ENCODE peak calls at places on chromosome 20, in four cellular contexts. T, J, P and I are unnamed samples.

GRCh38 chr20:17969276-17969883 is 562 bp downstream of the MGME1 start:
- DNase-seq in P (no peak), T (no peak), J (no peak), I (peak; percentile 57)

GRCh38 chr20:10476319-10476724 is 41.2 kb downstream of the SLX4IP start:
- DNase-seq in J (no peak), T (no peak), P (no peak), I (peak; percentile 18)

GRCh38 chr20:7248392-7248992 is 481.0 kb downstream of the BMP2 start:
- DNase-seq in J (no peak), T (no peak), P (no peak), I (no peak)

GRCh38 chr20:41142241-41142640 is 4.9 kb downstream of the PLCG1 start:
- DNase-seq in P (no peak), J (no peak), T (no peak), I (no peak)

GRCh38 chr20:34083137-34083536 is 28.9 kb downstream of the EIF2S2 start:
- DNase-seq in J (peak; percentile 81), T (peak; percentile 91), P (peak; percentile 85), I (peak; percentile 92)

GRCh38 chr20:44064501-44065400 is 122.2 kb downstream of the JPH2 start:
- DNase-seq in P (no peak), J (no peak), T (peak; percentile 20), I (no peak)

GRCh38 chr20:61086031-61086430 is 166.0 kb upstream of the CDH4 start:
- DNase-seq in P (no peak), J (no peak), T (no peak), I (no peak)

GRCh38 chr20:32485126-32485769 is 99.9 kb downstream of the NOL4L start:
- DNase-seq in P (no peak), T (peak; percentile 79), J (peak; percentile 77), I (peak; percentile 69)

GRCh38 chr20:59810376-59811187 is 122.9 kb downstream of the SYCP2 start:
- DNase-seq in J (no peak), P (no peak), T (no peak), I (no peak)

GRCh38 chr20:59120919-59121318 is 42.7 kb upstream of the ZNF831 start:
- DNase-seq in P (no peak), J (no peak), T (no peak), I (no peak)

GRCh38 chr20:14861028-14861699 is 523.8 kb upstream of the FLRT3 start:
- DNase-seq in P (no peak), T (no peak), J (no peak), I (no peak)

GRCh38 chr20:4074877-4075455 is 59.6 kb upstream of the RNF24 start:
- DNase-seq in T (no peak), P (no peak), J (no peak), I (no peak)

GRCh38 chr20:41454250-41454649 is 87.6 kb upstream of the EMILIN3 start:
- DNase-seq in P (no peak), J (no peak), T (no peak), I (no peak)

GRCh38 chr20:59006167-59006863 is 739 bp downstream of the CTSZ start:
- DNase-seq in J (no peak), P (no peak), T (no peak), I (no peak)

GRCh38 chr20:49187330-49188100 is 619 bp downstream of the STAU1 start:
- DNase-seq in T (no peak), J (no peak), P (peak; percentile 61), I (no peak)

GRCh38 chr20:3654326-3655031 is 8.7 kb downstream of the GFRA4 start:
- DNase-seq in T (no peak), P (no peak), J (no peak), I (no peak)

GRCh38 chr20:31833130-31833930 is 12.1 kb downstream of the FOXS1 start:
- DNase-seq in P (peak; percentile 82), T (peak; percentile 86), J (peak; percentile 65), I (peak; percentile 29)

GRCh38 chr20:59603727-59604608 is at the start of gene PHACTR3:
- DNase-seq in J (no peak), T (no peak), P (no peak), I (no peak)

GRCh38 chr20:34516874-34517542 is 786 bp downstream of the DYNLRB1 start:
- DNase-seq in P (no peak), T (no peak), J (no peak), I (peak; percentile 17)

GRCh38 chr20:8809107-8809953 is 259.6 kb upstream of the PLCB4 start:
- DNase-seq in J (no peak), T (no peak), P (no peak), I (no peak)

GRCh38 chr20:18057994-18058349 is 256 bp upstream of the OVOL2 start:
- DNase-seq in T (no peak), J (no peak), P (no peak), I (no peak)

GRCh38 chr20:31674895-31675827 is 37.4 kb downstream of the COX4I2 start:
- DNase-seq in P (peak; percentile 79), T (peak; percentile 76), J (peak; percentile 66), I (peak; percentile 82)

GRCh38 chr20:41058007-41058673 is 29.5 kb downstream of the TOP1 start:
- DNase-seq in P (no peak), T (no peak), J (no peak), I (peak; percentile 85)

GRCh38 chr20:10667077-10667401 is 6.8 kb downstream of the JAG1 start:
- DNase-seq in T (peak; percentile 82), P (peak; percentile 75), J (no peak), I (peak; percentile 57)

GRCh38 chr20:12394786-12395185 is 477.1 kb downstream of the BTBD3 start:
- DNase-seq in J (no peak), P (no peak), T (no peak), I (peak; percentile 15)

GRCh38 chr20:61678437-61678836 is 387.2 kb downstream of the TAF4 start:
- DNase-seq in T (no peak), P (no peak), J (peak; percentile 4), I (no peak)

GRCh38 chr20:3763691-3764601 is 3.6 kb downstream of the ADISSP start:
- DNase-seq in J (no peak), T (no peak), P (peak; percentile 63), I (no peak)

GRCh38 chr20:60486345-60486744 is 528.1 kb downstream of the CDH26 start:
- DNase-seq in T (no peak), P (no peak), J (no peak), I (no peak)

GRCh38 chr20:18632196-18632789 is 44.4 kb downstream of the DTD1 start:
- DNase-seq in P (peak; percentile 70), J (peak; percentile 44), T (peak; percentile 82), I (peak; percentile 31)

GRCh38 chr20:52035977-52036376 is 155.6 kb downstream of the ZFP64 start:
- DNase-seq in T (no peak), J (peak; percentile 17), P (no peak), I (peak; percentile 25)

GRCh38 chr20:49320460-49320859 is 42.6 kb upstream of the ZNFX1 start:
- DNase-seq in P (no peak), T (no peak), J (no peak), I (peak; percentile 34)

GRCh38 chr20:32017711-32018251 is 7.5 kb downstream of the CCM2L start:
- DNase-seq in T (no peak), P (no peak), J (no peak), I (peak; percentile 39)

DNA sequence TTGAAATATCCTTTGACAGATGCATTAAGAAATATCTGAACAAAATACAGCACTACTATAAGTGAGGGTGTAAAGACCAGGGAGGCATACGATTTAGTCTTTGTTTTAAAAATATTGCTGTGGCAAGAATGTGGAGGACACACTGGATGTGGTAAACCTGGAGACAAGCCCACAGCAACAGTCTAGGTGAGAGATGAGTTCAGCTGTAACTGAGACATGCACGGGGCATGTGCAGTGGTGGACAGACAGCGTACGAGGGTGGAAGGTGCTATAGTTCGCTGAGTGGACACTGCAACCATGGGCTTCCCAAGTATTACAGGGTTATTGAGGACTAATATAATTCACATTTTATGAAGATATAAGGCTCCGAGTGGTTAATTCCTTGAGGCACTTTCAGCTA is 1.8 kb downstream of the NANP start:
- DNase-seq in T (no peak), P (no peak), J (no peak), I (no peak)
- H3K4me3 ChIP-seq in T (peak overlapping the region; percentile 82), P (no peak overlapping the region), J (peak overlapping the region; percentile 89), I (no peak overlapping the region)

GRCh38 chr20:47710665-47711045 is 74.6 kb downstream of the SULF2 start:
- DNase-seq in T (no peak), P (no peak), J (no peak), I (no peak)
- H3K27me3 ChIP-seq in T (peaks cover 22% of the 10 kb centered on the region), P (no peaks in the 10 kb centered on the region), J (peaks cover 28% of the 10 kb centered on the region), I (no peaks in the 10 kb centered on the region)

GRCh38 chr20:958936-959815 is 42.9 kb downstream of the RSPO4 start:
- DNase-seq in J (no peak), P (no peak), T (no peak), I (no peak)

GRCh38 chr20:955111-955510 is 39.0 kb upstream of the ANGPT4 start:
- DNase-seq in P (no peak), J (no peak), T (no peak), I (no peak)

GRCh38 chr20:956330-956951 is 40.3 kb upstream of the ANGPT4 start:
- DNase-seq in J (peak; percentile 57), T (peak; percentile 91), P (peak; percentile 83), I (peak; percentile 34)

GRCh38 chr20:955656-956055 is 39.5 kb upstream of the ANGPT4 start:
- DNase-seq in P (no peak), J (no peak), T (no peak), I (no peak)

GRCh38 chr20:957544-957943 is 41.4 kb upstream of the ANGPT4 start:
- DNase-seq in P (no peak), J (no peak), T (no peak), I (no peak)
- TF ChIP-seq CTCF in P (no peak), J (no peak), T (no peak), I (no peak)

GRCh38 chr20:50541606-50542041 is 31.4 kb downstream of the PTPN1 start:
- DNase-seq in J (no peak), T (no peak), P (no peak), I (no peak)
- H3K4me3 ChIP-seq in J (no peak overlapping the region), T (no peak overlapping the region), P (no peak overlapping the region), I (no peak overlapping the region)

DNA sequence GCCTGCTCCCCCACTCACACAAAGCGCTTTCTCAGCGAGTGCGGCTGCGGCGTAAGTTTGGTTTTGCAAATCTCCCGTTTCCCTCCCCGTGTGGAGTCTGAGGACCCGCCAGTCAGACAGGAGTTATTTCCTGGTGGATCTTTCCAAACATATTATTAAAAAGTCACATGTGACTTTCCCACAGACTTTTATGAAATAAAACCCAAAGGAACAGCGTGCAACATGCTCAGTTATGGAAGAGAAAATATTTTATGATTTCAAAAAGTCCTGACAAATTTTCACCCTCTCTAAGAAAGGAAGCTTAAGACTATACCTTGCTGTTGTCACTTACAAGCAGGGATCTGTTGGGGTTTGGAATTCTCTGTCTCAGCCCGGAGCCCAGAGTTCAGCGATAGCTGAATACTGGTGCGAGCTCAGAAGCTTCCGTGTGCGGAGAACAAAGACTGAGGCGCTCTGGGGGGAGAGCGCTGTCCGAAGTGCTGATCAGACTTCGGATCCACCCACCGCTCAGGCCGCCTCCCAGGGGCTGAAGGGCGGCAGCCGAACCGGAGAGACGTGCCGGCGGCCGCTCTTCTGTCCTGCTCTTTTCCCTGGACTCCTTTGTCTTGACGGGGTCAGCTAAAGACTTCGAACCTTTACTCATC is 2.5 kb upstream of the MYT1 start:
- DNase-seq in P (peak; percentile 65), J (peak; percentile 38), T (peak; percentile 73), I (peak; percentile 32)
- H3K27me3 ChIP-seq in P (peaks cover 43% of the 10 kb centered on the region), J (peaks cover 93% of the 10 kb centered on the region), T (peaks cover 90% of the 10 kb centered on the region), I (peaks cover 13% of the 10 kb centered on the region)

GRCh38 chr20:47315339-47315662 is 41.2 kb downstream of the ZMYND8 start:
- DNase-seq in J (no peak), T (no peak), P (no peak), I (peak; percentile 60)
- TF ChIP-seq CTCF in J (no peak), T (no peak), P (no peak), I (no peak)